ENCODE peak calls at places on chromosomes 6 and 20, in five cellular contexts. Q, J, V, B and L are unnamed samples.

GRCh38 chr20:59181936-59182335 is 18.3 kb downstream of the ZNF831 start:
- DNase-seq in Q (no peak), J (no peak), V (no peak), B (no peak), L (no peak)

GRCh38 chr20:48131581-48131980 is 346.3 kb upstream of the SULF2 start:
- DNase-seq in Q (no peak), J (no peak), V (no peak), B (no peak), L (no peak)

GRCh38 chr6:132214716-132215115 is 186.6 kb downstream of the MOXD1 start:
- DNase-seq in Q (no peak), J (no peak), V (no peak), B (no peak), L (no peak)

GRCh38 chr20:5470943-5471342 is 154.2 kb upstream of the PROKR2 start:
- DNase-seq in Q (no peak), J (no peak), V (no peak), B (no peak), L (no peak)

GRCh38 chr20:50313223-50313820 is 122.7 kb downstream of the CEBPB start:
- DNase-seq in Q (no peak), J (no peak), V (no peak), B (no peak), L (no peak)

GRCh38 chr20:45407783-45408645 is at the start of gene DBNDD2:
- DNase-seq in Q (no peak), J (no peak), V (no peak), B (peak; percentile 33), L (no peak)

GRCh38 chr6:149043476-149044130 is 273.9 kb upstream of the TAB2 start:
- DNase-seq in Q (no peak), J (no peak), V (no peak), B (peak; percentile 21), L (no peak)

GRCh38 chr6:90646936-90647335 is 60.1 kb upstream of the MAP3K7 start:
- DNase-seq in Q (no peak), J (no peak), V (no peak), B (no peak), L (no peak)

GRCh38 chr20:40639132-40639531 is 49.9 kb downstream of the MAFB start:
- DNase-seq in Q (no peak), J (no peak), V (no peak), B (no peak), L (no peak)

GRCh38 chr6:121434037-121434770 is 1.2 kb upstream of the GJA1 start:
- DNase-seq in Q (no peak), J (no peak), V (no peak), B (no peak), L (no peak)

GRCh38 chr6:65707134-65707826 is at the start of gene EYS:
- DNase-seq in Q (no peak), J (no peak), V (no peak), B (no peak), L (no peak)

GRCh38 chr6:33853026-33853425 is 49.2 kb upstream of the MLN start:
- DNase-seq in Q (no peak), J (no peak), V (no peak), B (no peak), L (no peak)

GRCh38 chr6:169421890-169422289 is 168.2 kb upstream of the THBS2 start:
- DNase-seq in Q (no peak), J (no peak), V (no peak), B (no peak), L (no peak)

GRCh38 chr6:169424821-169425240 is 171.2 kb upstream of the THBS2 start:
- DNase-seq in Q (no peak), J (no peak), V (no peak), B (no peak), L (no peak)

GRCh38 chr6:169417101-169417500 is 163.5 kb upstream of the THBS2 start:
- DNase-seq in Q (no peak), J (no peak), V (no peak), B (no peak), L (no peak)

GRCh38 chr6:169424149-169424804 is 170.6 kb upstream of the THBS2 start:
- DNase-seq in Q (no peak), J (no peak), V (no peak), B (no peak), L (no peak)

DNA sequence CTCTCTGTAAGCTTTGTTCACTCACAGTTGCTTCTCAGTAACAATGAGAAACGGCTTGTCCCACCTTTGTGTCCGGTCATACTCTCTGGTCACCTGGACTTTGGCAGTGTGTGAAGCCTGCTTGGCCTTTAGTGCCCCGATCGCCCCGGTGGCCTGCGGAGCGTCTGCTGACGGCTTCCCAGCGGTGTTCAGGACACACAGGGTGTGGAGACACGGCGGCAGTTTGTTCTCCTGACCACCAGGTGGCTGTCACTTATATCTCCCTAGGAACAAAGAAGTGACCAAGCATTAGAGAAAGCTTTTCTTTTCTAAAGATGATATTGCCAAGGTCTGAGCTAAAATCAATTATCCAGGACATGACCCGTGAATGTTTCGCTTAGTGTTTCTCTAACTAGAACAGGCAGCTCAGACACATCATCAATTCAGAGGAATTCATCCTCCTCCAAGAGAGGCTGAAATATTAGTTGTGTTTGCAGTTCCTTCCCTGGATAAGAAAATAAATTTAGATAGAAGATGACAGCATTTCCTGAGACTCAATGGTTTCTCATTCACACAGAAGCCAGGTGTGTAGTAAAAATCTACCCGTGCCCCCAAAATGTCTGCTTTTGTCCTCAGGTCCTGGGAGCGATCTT is 167.4 kb upstream of the THBS2 start:
- DNase-seq in Q (no peak), J (no peak), V (no peak), B (no peak), L (no peak)
- TF ChIP-seq CTCF in Q (peak; percentile 28), J (peak; percentile 31), V (no peak), B (no peak), L (no peak)

DNA sequence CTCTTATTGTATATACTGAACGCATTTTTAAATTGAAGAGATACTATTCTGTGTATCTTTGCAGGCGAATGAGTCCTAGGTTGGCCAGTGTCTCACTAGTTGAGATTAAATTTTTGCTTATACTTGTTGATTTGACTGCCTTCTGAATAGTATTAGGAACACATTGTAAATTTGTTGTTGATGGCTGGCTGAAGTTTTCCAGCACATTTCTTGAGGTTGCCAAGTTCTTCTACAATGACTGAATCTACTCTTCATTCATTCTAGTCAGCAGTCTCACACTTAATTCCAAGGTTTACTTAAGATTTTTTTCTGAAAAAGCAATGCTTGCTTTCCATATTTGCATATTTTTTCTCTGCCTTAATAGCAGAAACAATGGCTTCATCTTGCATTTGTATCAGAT is 151.7 kb downstream of the ZFAND3 start:
- DNase-seq in Q (no peak), J (no peak), V (no peak), B (no peak), L (no peak)
- TF ChIP-seq CTCF in Q (no peak), J (no peak), V (no peak), B (no peak), L (no peak)

DNA sequence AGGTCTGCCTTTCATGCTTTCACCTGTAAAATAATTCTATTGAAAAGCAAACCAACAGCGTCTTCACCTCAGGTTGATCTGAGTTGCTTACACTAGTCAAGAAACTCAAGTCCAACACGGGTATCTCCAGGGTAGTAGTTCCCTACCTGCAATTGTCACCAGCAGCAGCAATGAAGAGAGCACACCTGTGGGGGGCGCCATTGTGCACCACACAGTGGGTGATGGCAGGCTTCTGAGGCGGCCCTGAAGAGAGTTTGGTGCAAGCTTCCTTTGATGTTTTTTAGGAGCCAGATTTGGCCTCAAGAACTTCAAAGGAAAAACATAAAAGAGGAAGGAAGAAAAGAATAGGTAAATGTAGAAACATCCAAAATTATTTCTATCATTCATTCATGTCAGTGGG is 45.1 kb downstream of the KIAA0319 start:
- DNase-seq in Q (no peak), J (no peak), V (no peak), B (no peak), L (no peak)
- TF ChIP-seq CTCF in Q (no peak), J (no peak), V (no peak), B (peak; percentile 26), L (no peak)

GRCh38 chr6:138226011-138226410 is 7.7 kb upstream of the PBOV1 start:
- DNase-seq in Q (no peak), J (no peak), V (no peak), B (no peak), L (no peak)
- TF ChIP-seq CTCF in Q (no peak), J (no peak), V (no peak), B (no peak), L (no peak)

GRCh38 chr20:38515631-38516030 is 43.0 kb downstream of the RALGAPB start:
- DNase-seq in Q (no peak), J (no peak), V (no peak), B (no peak), L (no peak)
- TF ChIP-seq CTCF in Q (no peak), J (no peak), V (no peak), B (no peak), L (no peak)

DNA sequence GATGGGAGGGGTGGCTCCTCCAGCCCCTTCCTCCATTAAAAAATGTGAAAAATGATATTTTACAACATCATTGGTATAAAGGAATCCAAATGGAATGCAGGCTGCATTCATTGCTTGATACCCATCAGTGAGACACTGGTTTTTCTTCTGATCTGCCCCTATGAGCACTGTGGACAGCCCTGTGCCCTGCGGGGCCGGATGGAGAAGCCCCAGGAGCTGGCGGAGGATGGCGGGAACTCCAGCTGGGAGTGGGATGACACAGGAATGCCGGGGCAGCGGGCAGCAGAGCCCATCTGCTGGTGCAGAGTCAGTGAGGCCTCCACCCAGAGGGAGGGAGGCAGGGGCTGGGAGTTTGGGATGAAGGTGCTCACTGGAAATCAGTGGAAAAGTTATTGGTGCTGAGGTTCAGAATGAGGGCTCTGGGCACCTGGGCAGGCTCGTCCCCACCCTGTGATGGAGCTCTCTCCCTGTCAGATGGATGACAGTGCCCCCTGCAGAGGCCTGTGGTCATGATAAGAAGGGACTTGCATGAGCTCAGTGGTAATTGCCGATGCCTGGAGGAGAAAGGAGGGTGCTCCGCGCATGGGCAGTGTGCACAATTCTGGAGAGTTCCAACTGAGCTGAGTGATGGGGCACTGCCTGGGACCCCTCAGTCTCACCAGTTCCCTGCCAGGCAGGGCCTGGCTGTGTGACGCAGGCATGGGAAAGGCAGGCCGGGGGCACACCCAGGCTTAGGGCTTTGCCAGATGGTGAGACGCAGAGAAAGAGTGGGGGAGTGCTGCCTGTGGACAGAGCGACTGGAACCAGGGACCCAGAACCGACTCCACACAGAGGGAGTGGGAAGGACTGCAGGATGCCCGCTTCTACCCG is 23.2 kb downstream of the CTCFL start:
- DNase-seq in Q (no peak), J (no peak), V (no peak), B (no peak), L (no peak)
- TF ChIP-seq CTCF in Q (no peak), J (no peak), V (no peak), B (no peak), L (no peak)

GRCh38 chr20:25389381-25389857 is 1.2 kb downstream of the ABHD12 start:
- DNase-seq in Q (no peak), J (no peak), V (peak; percentile 16), B (no peak), L (no peak)

GRCh38 chr20:25389858-25390537 is 637 bp downstream of the ABHD12 start:
- DNase-seq in Q (no peak), J (peak; percentile 58), V (no peak), B (peak; percentile 73), L (peak; percentile 40)

GRCh38 chr20:25394996-25395395 is 4.4 kb upstream of the ABHD12 start:
- DNase-seq in Q (no peak), J (no peak), V (no peak), B (no peak), L (no peak)

GRCh38 chr20:25394276-25394675 is 3.6 kb upstream of the ABHD12 start:
- DNase-seq in Q (no peak), J (no peak), V (no peak), B (no peak), L (no peak)

GRCh38 chr20:25390538-25391528 is at the start of gene ABHD12:
- DNase-seq in Q (peak; percentile 88), J (peak; percentile 97), V (peak; percentile 93), B (peak; percentile 98), L (peak; percentile 85)
- TF ChIP-seq CTCF in Q (no peak), J (no peak), V (no peak), B (no peak), L (no peak)